ENCODE peak calls at places on chromosomes 13 and 19, in five cellular contexts. N, J, M, S and X are unnamed samples.

GRCh38 chr13:37226966-37227365 is 121.5 kb upstream of the CSNK1A1L start:
- DNase-seq in N (no peak), J (no peak), M (no peak), S (no peak), X (no peak)

GRCh38 chr13:30806784-30807183 is 71.4 kb downstream of the ALOX5AP start:
- DNase-seq in N (no peak), J (no peak), M (no peak), S (no peak), X (no peak)

GRCh38 chr13:73767191-73767741 is 366.9 kb downstream of the KLF12 start:
- DNase-seq in N (no peak), J (no peak), M (no peak), S (no peak), X (no peak)

GRCh38 chr19:8208119-8208709 is 956 bp upstream of the CERS4 start:
- DNase-seq in N (peak; percentile 74), J (no peak), M (no peak), S (peak; percentile 70), X (no peak)

GRCh38 chr13:103431880-103432279 is 365.7 kb upstream of the SLC10A2 start:
- DNase-seq in N (no peak), J (no peak), M (no peak), S (no peak), X (no peak)

GRCh38 chr19:11814707-11815050 is 606 bp downstream of the ZNF440 start:
- DNase-seq in N (no peak), J (no peak), M (no peak), S (peak; percentile 9), X (no peak)

GRCh38 chr13:70964124-70964523 is 855.9 kb upstream of the KLHL1 start:
- DNase-seq in N (no peak), J (no peak), M (no peak), S (no peak), X (no peak)

GRCh38 chr13:48194392-48194754 is 38.6 kb upstream of the ITM2B start:
- DNase-seq in N (no peak), J (no peak), M (no peak), S (no peak), X (no peak)

GRCh38 chr19:3801412-3802096 is 15.4 kb upstream of the MATK start:
- DNase-seq in N (peak; percentile 77), J (no peak), M (peak; percentile 46), S (peak; percentile 53), X (no peak)

GRCh38 chr19:38721977-38722773 is 22.1 kb downstream of the CAPN12 start:
- DNase-seq in N (peak; percentile 91), J (no peak), M (peak; percentile 84), S (no peak), X (peak; percentile 43)

GRCh38 chr19:56372281-56372680 is 21.1 kb downstream of the ZNF582 start:
- DNase-seq in N (no peak), J (no peak), M (no peak), S (no peak), X (no peak)

GRCh38 chr13:31056650-31057275 is 104.9 kb downstream of the HSPH1 start:
- DNase-seq in N (no peak), J (no peak), M (no peak), S (no peak), X (no peak)

GRCh38 chr13:91719033-91719432 is 320.6 kb downstream of the GPC5 start:
- DNase-seq in N (no peak), J (no peak), M (no peak), S (no peak), X (no peak)

GRCh38 chr13:26605845-26606244 is 48.4 kb downstream of the WASF3 start:
- DNase-seq in N (no peak), J (no peak), M (no peak), S (no peak), X (no peak)

GRCh38 chr13:69793803-69794453 is 313.7 kb upstream of the ATXN8OS start:
- DNase-seq in N (no peak), J (no peak), M (no peak), S (no peak), X (no peak)
- H3K4me3 ChIP-seq in N (no peak overlapping the region), J (no peak overlapping the region), M (no peak overlapping the region), S (no peak overlapping the region), X (no peak overlapping the region)

DNA sequence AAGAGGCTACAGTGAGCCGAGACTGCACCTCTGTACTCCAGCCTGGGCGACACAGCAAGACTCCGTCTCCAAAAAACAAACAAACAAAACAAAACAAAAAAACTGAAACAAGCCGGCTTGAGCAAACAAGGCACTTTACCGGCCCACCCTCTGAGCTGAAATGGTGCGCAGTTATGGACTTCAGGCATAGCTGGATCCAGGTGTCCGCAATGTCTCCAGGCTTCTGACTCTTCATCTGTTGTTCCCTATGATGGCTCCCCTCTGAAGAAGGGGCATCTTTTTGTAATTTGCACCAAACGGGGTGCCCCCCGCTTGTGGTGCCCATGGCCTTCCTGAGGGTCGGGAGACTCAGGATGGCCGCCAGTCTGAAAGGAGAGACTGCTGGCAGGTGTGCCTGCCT is 6.2 kb downstream of the C2CD4C start:
- DNase-seq in N (no peak), J (no peak), M (no peak), S (no peak), X (peak; percentile 0)
- H3K27ac ChIP-seq in N (no peak overlapping the region), J (no peak overlapping the region), M (no peak overlapping the region), S (no peak overlapping the region), X (no peak overlapping the region)

GRCh38 chr19:43700368-43701015 is 15.4 kb upstream of the IRGC start:
- DNase-seq in N (peak; percentile 68), J (peak; percentile 77), M (peak; percentile 76), S (no peak), X (peak; percentile 40)

GRCh38 chr19:43697295-43697694 is 18.6 kb upstream of the IRGC start:
- DNase-seq in N (no peak), J (no peak), M (no peak), S (no peak), X (no peak)

GRCh38 chr19:43704002-43704705 is 11.7 kb upstream of the IRGC start:
- DNase-seq in N (no peak), J (no peak), M (no peak), S (no peak), X (no peak)

GRCh38 chr19:43695985-43696729 is 19.7 kb upstream of the IRGC start:
- DNase-seq in N (no peak), J (no peak), M (no peak), S (no peak), X (no peak)

DNA sequence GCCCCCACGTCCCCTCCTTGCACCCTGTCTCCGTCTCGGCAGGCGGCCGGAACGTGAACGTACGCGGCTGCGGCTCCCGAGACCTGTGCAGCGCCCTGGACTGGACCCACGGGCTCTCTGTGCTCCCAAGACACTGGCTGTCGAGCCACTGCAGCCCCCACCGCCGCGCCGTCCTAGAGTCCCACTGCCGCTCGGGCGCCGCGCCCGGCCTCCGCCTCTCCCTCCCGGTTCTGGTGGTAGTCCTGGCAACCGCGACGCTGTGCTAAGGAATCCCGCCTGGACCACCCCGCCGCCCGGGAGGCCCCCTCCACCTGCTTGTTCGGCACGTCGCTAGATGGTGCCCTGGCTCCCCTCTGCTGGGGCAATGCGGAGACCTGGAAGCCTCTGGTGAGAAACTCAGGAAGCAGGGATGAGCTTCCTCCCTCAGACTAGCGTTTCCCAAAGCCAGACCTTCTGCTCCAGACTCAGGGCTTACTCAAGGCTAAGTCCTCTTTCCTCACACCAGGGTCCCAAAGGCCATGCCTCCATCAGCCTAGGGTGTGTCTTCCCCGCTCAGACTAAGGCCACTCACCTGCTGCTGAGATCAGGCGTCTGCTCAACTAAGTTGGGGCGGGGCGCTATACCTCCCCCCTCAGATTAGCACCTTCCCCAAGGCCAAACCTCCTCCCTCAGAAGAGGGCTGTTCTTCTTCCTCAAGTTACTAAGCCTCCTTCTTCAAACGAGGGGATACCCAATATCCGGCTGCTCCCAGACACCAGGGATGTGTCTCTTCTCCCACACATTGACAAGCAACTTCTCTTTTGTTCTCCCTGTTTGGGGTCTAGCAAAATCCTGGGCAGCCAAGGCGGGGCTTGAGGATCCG is 16.1 kb upstream of the IRGC start:
- DNase-seq in N (peak; percentile 77), J (peak; percentile 71), M (peak; percentile 31), S (no peak), X (no peak)
- H3K4me3 ChIP-seq in N (peak overlapping the region; percentile 12), J (peak overlapping the region; percentile 39), M (peak overlapping the region; percentile 46), S (peak overlapping the region; percentile 22), X (no peak overlapping the region)

GRCh38 chr19:48650974-48651681 is 5.1 kb upstream of the CA11 start:
- DNase-seq in N (no peak), J (no peak), M (no peak), S (no peak), X (no peak)

GRCh38 chr19:48645652-48646191 is at the start of gene CA11:
- DNase-seq in N (peak; percentile 63), J (no peak), M (no peak), S (no peak), X (no peak)

GRCh38 chr19:48646192-48646911 is 365 bp upstream of the CA11 start:
- DNase-seq in N (peak; percentile 96), J (peak; percentile 94), M (peak; percentile 91), S (peak; percentile 78), X (peak; percentile 73)

GRCh38 chr19:48646912-48647216 is 877 bp upstream of the CA11 start:
- DNase-seq in N (no peak), J (no peak), M (no peak), S (no peak), X (no peak)

GRCh38 chr19:48648134-48648533 is 2.1 kb upstream of the CA11 start:
- DNase-seq in N (no peak), J (no peak), M (no peak), S (no peak), X (no peak)
- H3K27ac ChIP-seq in N (no peak overlapping the region), J (no peak overlapping the region), M (no peak overlapping the region), S (no peak overlapping the region), X (no peak overlapping the region)

GRCh38 chr19:47483200-47483599 is 819 bp downstream of the KPTN start:
- DNase-seq in N (no peak), J (peak; percentile 71), M (no peak), S (no peak), X (no peak)
- H3K4me3 ChIP-seq in N (no peak overlapping the region), J (peak overlapping the region; percentile 87), M (peak overlapping the region; percentile 76), S (no peak overlapping the region), X (peak overlapping the region; percentile 64)

DNA sequence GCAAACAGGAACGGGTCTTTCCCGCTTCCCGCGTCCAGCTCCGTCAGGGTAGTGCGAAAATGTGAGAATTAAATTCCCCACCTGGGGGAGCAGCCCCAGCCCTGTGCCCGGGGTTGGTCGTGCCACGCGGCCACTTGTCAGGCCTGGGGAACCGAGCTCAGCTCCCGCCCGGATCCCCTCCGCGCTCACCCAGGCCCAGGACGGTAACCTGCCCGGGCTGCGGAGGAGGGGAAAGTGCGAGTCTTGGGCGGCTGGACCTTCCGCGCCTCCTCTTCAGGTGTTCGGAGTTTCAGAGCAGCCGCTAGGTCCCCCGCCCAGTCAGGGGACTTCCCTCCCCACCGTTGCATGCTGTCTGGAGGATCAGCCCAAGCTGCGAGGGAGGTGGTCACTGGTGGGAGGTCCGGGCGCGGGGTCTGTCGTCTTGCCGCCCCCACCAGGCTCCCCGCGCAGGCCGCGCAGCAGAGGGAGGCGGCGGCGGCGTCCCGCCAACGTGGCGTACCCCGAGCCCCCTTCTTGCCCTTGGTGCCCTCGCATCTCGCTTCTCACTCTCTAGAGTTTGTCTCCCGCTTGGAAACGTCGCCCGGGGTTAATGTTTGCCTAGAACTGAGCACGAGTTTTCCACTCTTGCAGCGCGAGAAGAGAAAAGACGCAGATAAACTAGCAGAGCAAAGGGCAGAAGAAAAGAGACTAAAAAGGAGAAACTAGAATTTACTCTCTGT is 8.1 kb downstream of the URAD start:
- DNase-seq in N (no peak), J (no peak), M (no peak), S (no peak), X (no peak)
- H3K27ac ChIP-seq in N (no peak overlapping the region), J (no peak overlapping the region), M (no peak overlapping the region), S (no peak overlapping the region), X (no peak overlapping the region)